ENCODE peak calls at places on chromosomes 2 and 18, in seven cellular contexts. Y, M, N, B, T, E and W are unnamed samples.

GRCh38 chr2:166417669-166418068 is 41.9 kb upstream of the SCN9A start:
- DNase-seq in Y (no peak), M (peak), N (peak), B (peak), T (no peak), E (no peak), W (no peak)

GRCh38 chr2:240716130-240716798 is 24.6 kb downstream of the AQP12A start:
- DNase-seq in Y (no peak), M (no peak), N (no peak), B (no peak), T (no peak), E (no peak), W (no peak)

GRCh38 chr18:54960197-54960596 is 936 bp upstream of the CCDC68 start:
- DNase-seq in Y (no peak), M (no peak), N (no peak), B (no peak), T (peak), E (no peak), W (no peak)

GRCh38 chr2:43266692-43267091 is 40.3 kb upstream of the ZFP36L2 start:
- DNase-seq in Y (peak), M (no peak), N (no peak), B (no peak), T (no peak), E (peak), W (no peak)

GRCh38 chr2:97849881-97850540 is 136.6 kb downstream of the ZAP70 start:
- DNase-seq in Y (no peak), M (peak), N (peak), B (no peak), T (no peak), E (no peak), W (no peak)

GRCh38 chr18:49966090-49966489 is 152.8 kb upstream of the ACAA2 start:
- DNase-seq in Y (no peak), M (no peak), N (no peak), B (no peak), T (no peak), E (no peak), W (no peak)

GRCh38 chr2:148681443-148681842 is 36.9 kb downstream of the EPC2 start:
- DNase-seq in Y (no peak), M (no peak), N (no peak), B (no peak), T (no peak), E (no peak), W (no peak)

GRCh38 chr2:97868986-97869721 is 126.6 kb downstream of the TMEM131 start:
- DNase-seq in Y (no peak), M (peak), N (peak), B (no peak), T (no peak), E (no peak), W (peak)

GRCh38 chr2:106160786-106161261 is 33.3 kb downstream of the UXS1 start:
- DNase-seq in Y (no peak), M (no peak), N (no peak), B (no peak), T (no peak), E (no peak), W (no peak)

GRCh38 chr2:216292886-216293291 is 79.4 kb downstream of the MARCHF4 start:
- DNase-seq in Y (no peak), M (no peak), N (no peak), B (no peak), T (no peak), E (no peak), W (no peak)

GRCh38 chr2:17758123-17758522 is 4.2 kb downstream of the GEN1 start:
- DNase-seq in Y (no peak), M (no peak), N (no peak), B (no peak), T (no peak), E (no peak), W (no peak)

GRCh38 chr2:70381821-70382220 is 80.0 kb upstream of the FAM136A start:
- DNase-seq in Y (no peak), M (peak), N (no peak), B (no peak), T (no peak), E (no peak), W (no peak)

GRCh38 chr2:19321946-19322345 is 36.5 kb downstream of the OSR1 start:
- DNase-seq in Y (no peak), M (peak), N (peak), B (no peak), T (no peak), E (no peak), W (no peak)

GRCh38 chr2:202960524-202960923 is 48.4 kb downstream of the CARF start:
- DNase-seq in Y (no peak), M (no peak), N (no peak), B (no peak), T (no peak), E (no peak), W (no peak)

GRCh38 chr2:197803033-197803444 is 1.4 kb upstream of the PLCL1 start:
- DNase-seq in Y (no peak), M (peak), N (peak), B (peak), T (no peak), E (no peak), W (no peak)

GRCh38 chr2:102674836-102675235 is 55.5 kb downstream of the SLC9A2 start:
- DNase-seq in Y (no peak), M (no peak), N (no peak), B (no peak), T (no peak), E (no peak), W (no peak)

GRCh38 chr18:67318651-67319050 is 197.9 kb downstream of the DSEL start:
- DNase-seq in Y (no peak), M (peak), N (peak), B (no peak), T (no peak), E (no peak), W (peak)

GRCh38 chr2:61177727-61178549 is 15.9 kb downstream of the C2orf74 start:
- DNase-seq in Y (no peak), M (peak), N (no peak), B (no peak), T (no peak), E (peak), W (no peak)

GRCh38 chr2:64263315-64263714 is 119.1 kb upstream of the PELI1 start:
- DNase-seq in Y (no peak), M (peak), N (peak), B (no peak), T (no peak), E (no peak), W (no peak)

GRCh38 chr18:1542230-1542774 is 637.6 kb downstream of the ADCYAP1 start:
- DNase-seq in Y (no peak), M (no peak), N (no peak), B (no peak), T (no peak), E (no peak), W (no peak)

DNA sequence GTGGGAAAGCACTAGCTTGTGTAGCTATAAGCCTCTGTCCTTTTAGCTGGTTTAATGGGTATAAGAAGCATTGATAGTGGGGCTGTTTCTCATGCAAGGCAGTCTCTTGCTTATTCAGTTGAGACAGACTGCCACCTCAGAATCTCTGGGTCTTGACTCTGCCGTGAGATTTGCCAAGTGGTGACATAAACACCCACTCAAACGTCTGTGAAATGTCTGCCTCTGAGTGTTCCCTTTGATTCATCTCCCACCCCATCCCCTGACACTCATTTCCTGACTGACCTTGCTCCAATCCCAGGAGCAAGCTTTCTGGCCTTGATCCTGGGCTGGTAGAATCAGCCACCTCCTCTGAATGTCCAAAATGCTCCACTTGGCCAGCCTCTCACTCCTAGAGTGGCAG is 141.9 kb upstream of the RBMS1 start:
- DNase-seq in Y (no peak), M (peak), N (peak), B (no peak), T (no peak), E (no peak), W (no peak)
- TF ChIP-seq CTCF in Y (no peak), M (no peak), N (no peak), B (no peak), T (no peak), E (no peak), W (no peak)

DNA sequence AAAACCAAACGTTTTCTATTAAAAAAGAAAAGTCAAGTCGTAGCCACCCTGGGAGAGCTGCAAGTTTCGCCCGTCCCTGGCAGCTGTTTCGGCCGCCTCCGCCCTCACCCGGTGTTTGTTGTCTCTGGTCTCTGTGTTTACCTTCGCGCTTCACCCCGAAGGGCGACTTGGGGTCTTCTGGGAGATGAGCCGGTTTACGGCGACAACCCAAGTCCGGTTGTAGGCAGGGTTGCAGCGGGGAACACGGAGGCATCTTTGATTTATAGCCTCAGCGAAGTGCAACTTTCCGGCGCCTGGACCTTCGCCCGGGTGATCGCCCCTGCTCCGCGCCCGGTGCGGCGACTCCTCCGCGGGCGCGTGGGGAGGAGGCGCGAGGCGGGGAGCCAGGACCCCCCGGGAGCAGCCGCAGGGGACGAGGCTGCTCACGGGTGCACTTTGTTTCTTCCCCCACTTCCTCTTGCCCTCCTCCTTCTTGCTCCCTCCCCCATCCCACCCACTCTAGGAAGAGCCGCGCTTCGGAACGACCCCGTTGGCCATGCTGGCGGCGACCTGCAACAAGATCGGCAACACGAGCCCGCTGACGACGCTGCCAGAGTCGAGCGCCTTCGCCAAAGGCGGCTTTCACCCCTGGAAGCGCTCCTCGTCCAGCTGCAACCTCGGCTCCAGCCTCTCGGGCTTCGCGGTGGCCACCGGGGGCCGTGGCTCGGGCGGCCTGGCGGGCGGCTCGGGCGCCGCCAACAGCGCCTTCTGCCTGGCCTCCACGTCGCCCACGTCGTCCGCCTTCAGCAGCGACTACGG is 1.1 kb downstream of the SP9 start:
- DNase-seq in Y (no peak), M (peak), N (no peak), B (peak), T (no peak), E (peak), W (no peak)
- H3K4me3 ChIP-seq in Y (peak), M (no peak), N (peak), B (peak), T (peak), E (peak), W (peak)

GRCh38 chr2:9095690-9096089 is 92.2 kb upstream of the MBOAT2 start:
- DNase-seq in Y (peak), M (peak), N (peak), B (peak), T (no peak), E (no peak), W (no peak)
- TF ChIP-seq CTCF in Y (no peak), M (peak), N (no peak), B (peak), T (peak), E (no peak), W (peak)

GRCh38 chr2:110115291-110116032 is at the start of gene MALL:
- DNase-seq in Y (no peak), M (peak), N (peak), B (peak), T (peak), E (peak), W (no peak)
- H3K4me3 ChIP-seq in Y (peak), M (peak), N (peak), B (peak), T (peak), E (peak), W (peak)

DNA sequence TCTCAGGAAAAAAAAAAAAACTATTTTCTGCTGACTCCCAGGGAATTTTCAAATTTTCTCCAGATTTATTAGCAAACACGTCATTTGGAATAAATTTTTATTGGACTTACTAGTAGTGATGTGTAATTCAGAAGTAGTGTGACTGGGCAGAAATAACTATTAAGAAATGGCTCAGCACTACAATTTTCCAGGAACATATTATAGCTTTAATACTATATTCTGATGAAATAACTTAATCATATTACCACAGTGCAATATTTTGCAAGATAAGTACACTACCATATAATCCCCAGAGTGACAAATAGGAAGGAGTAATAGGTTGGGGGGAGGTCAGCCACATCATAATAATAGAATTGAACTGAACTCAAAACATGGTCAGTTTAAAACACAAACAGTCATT is 19.7 kb upstream of the TNFAIP6 start:
- DNase-seq in Y (no peak), M (no peak), N (no peak), B (no peak), T (no peak), E (no peak), W (no peak)
- TF ChIP-seq CTCF in Y (no peak), M (no peak), N (no peak), B (no peak), T (no peak), E (no peak), W (no peak)

DNA sequence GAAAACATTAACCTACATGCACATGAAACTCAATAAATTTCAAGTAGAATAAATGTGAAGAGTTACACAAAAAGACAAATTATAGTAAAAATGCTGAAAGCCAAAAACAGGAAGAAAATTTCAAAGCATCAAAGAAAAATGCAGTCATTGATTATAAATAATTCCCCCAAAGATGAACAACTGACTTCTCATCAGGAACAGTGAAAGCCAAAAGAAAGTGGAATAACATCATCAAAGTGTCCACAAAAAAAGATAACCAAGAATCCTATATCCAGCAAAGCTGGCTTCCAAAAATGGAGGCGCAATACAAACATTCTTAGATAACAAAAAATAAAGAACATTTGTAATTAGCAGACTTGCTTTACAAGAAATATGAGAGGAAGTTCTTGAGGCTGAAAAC is 161.6 kb downstream of the CMPK2 start:
- DNase-seq in Y (no peak), M (no peak), N (no peak), B (no peak), T (no peak), E (no peak), W (no peak)
- H3K4me3 ChIP-seq in Y (no peak), M (no peak), N (no peak), B (no peak), T (no peak), E (no peak), W (no peak)

DNA sequence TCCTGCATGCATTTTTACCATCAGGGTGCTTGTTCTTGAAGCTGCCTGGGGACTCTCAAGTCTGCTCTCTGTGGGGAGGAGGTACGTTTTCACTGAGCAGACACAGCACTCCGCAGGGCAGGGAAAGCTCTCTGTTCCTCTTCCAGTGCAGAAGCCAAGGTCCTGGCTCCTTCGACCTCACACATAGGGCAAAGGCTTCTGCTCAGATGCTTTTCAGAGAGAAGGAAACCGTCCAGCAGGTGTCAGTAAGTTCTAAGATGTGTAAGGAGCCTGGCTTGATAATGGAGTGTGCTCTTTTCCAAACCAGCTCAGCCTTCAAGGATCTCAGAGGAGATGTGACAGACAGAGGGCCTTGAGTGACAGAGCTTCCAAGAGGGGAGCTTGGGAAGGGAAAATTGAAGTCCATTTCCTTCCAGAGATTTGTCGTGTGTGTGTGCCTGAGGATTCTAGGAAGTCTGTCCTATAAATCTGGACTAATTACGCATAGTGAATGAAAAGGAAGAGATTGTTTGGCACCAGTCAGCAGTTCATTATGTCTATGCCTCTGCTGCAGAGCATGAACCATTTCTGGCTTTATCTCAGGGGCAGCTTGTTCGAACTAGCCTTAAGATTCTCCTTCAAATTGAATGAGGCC is 67.4 kb upstream of the UPP2 start:
- DNase-seq in Y (no peak), M (peak), N (peak), B (peak), T (no peak), E (no peak), W (no peak)
- TF ChIP-seq CTCF in Y (peak), M (peak), N (peak), B (peak), T (peak), E (no peak), W (peak)

GRCh38 chr18:79796531-79797390 is 977 bp upstream of the KCNG2 start:
- DNase-seq in Y (no peak), M (no peak), N (no peak), B (peak), T (no peak), E (no peak), W (no peak)

GRCh38 chr18:79798999-79799370 is 1.2 kb downstream of the KCNG2 start:
- DNase-seq in Y (no peak), M (no peak), N (no peak), B (peak), T (no peak), E (no peak), W (no peak)

GRCh38 chr18:79797518-79798345 is at the start of gene KCNG2:
- DNase-seq in Y (no peak), M (peak), N (no peak), B (peak), T (no peak), E (no peak), W (no peak)

GRCh38 chr18:79799619-79800352 is 2.0 kb downstream of the KCNG2 start:
- DNase-seq in Y (no peak), M (no peak), N (no peak), B (no peak), T (no peak), E (no peak), W (no peak)

DNA sequence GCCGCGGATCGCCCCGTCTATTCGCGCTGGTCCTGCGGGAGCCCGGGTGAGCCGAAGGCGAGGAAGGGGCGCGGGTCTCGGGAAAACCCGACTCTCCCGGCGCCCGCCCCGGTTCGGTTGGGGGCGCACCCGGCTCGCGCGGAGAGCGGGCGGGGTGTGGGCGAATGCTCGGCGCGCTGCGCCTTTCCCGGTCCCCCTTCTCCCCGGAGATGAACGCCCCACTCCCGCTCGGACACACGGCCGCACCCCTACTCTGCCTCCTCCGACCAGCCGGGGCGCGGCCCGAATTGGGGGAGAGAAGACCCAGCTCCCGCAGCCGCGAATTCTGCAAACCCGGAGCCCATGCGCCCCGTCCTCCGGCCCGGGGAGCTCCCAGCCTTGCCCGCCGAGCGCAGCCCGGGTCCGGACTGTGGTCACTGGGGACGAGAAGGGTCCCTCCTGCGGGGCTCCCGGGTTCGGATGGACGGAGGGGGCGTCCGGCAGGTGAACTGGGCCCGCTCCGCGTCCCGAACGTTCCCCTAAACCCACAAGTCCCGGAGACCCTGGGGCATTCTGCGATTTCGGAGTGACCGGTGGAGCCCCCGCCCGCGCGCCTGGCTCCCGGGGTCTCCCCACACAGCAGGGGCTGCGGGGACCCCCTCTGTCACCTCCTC is 734 bp downstream of the KCNG2 start:
- DNase-seq in Y (no peak), M (no peak), N (no peak), B (peak), T (no peak), E (no peak), W (no peak)
- H3K4me3 ChIP-seq in Y (peak), M (peak), N (no peak), B (peak), T (peak), E (peak), W (no peak)